ENCODE peak calls at places on chromosomes 16 and 17, in five cellular contexts. J is AG04450, G is Peyer's patch, Y is fibroblast of pulmonary artery, D is uterus. V is an unnamed sample.

GRCh38 chr17:48483471-48484131 is 47.2 kb downstream of the HOXB1 start:
- DNase-seq in Y (peak; percentile 94), J (peak; percentile 97), G (no peak), D (no peak), V (no peak)

GRCh38 chr16:31477220-31478216 is 5.4 kb upstream of the SLC5A2 start:
- DNase-seq in J (no peak), Y (no peak), G (peak; percentile 89), D (no peak), V (no peak)

GRCh38 chr17:43543300-43543699 is 2.8 kb downstream of the ETV4 start:
- DNase-seq in D (no peak), J (no peak), Y (no peak), G (no peak), V (no peak)

GRCh38 chr16:56657555-56658430 is at the start of gene MT1F:
- DNase-seq in D (peak; percentile 36), J (no peak), G (peak; percentile 99), Y (peak; percentile 29), V (peak; percentile 80)

GRCh38 chr17:10278218-10278617 is 79.8 kb upstream of the GAS7 start:
- DNase-seq in J (no peak), Y (no peak), G (no peak), D (no peak), V (no peak)

GRCh38 chr17:70022175-70022574 is 52.9 kb upstream of the KCNJ16 start:
- DNase-seq in J (no peak), D (no peak), Y (no peak), G (no peak), V (no peak)

GRCh38 chr16:9148376-9149015 is 57.1 kb downstream of the HAPSTR1 start:
- DNase-seq in J (no peak), Y (no peak), D (no peak), G (no peak), V (no peak)

GRCh38 chr17:64614266-64615011 is 47.7 kb downstream of the SMURF2 start:
- DNase-seq in G (no peak), D (no peak), J (no peak), Y (no peak), V (no peak)

GRCh38 chr17:40070895-40071719 is 8.3 kb downstream of the THRA start:
- DNase-seq in G (peak; percentile 88), D (peak; percentile 76), J (no peak), Y (no peak), V (no peak)

GRCh38 chr16:82091225-82091624 is 56.2 kb downstream of the HSD17B2 start:
- DNase-seq in Y (peak; percentile 15), J (peak; percentile 37), G (no peak), D (no peak), V (no peak)

GRCh38 chr16:49049644-49050043 is 232.0 kb downstream of the CBLN1 start:
- DNase-seq in D (no peak), Y (no peak), G (no peak), J (no peak), V (no peak)

GRCh38 chr17:14303343-14304221 is 2.7 kb downstream of the HS3ST3B1 start:
- DNase-seq in Y (no peak), J (no peak), G (no peak), D (no peak), V (no peak)

GRCh38 chr17:63954402-63955063 is 18.2 kb downstream of the SCN4A start:
- DNase-seq in G (no peak), J (no peak), Y (no peak), D (no peak), V (no peak)

GRCh38 chr17:4858068-4858879 is 25.1 kb downstream of the MINK1 start:
- DNase-seq in J (no peak), D (no peak), Y (peak; percentile 57), G (no peak), V (no peak)

DNA sequence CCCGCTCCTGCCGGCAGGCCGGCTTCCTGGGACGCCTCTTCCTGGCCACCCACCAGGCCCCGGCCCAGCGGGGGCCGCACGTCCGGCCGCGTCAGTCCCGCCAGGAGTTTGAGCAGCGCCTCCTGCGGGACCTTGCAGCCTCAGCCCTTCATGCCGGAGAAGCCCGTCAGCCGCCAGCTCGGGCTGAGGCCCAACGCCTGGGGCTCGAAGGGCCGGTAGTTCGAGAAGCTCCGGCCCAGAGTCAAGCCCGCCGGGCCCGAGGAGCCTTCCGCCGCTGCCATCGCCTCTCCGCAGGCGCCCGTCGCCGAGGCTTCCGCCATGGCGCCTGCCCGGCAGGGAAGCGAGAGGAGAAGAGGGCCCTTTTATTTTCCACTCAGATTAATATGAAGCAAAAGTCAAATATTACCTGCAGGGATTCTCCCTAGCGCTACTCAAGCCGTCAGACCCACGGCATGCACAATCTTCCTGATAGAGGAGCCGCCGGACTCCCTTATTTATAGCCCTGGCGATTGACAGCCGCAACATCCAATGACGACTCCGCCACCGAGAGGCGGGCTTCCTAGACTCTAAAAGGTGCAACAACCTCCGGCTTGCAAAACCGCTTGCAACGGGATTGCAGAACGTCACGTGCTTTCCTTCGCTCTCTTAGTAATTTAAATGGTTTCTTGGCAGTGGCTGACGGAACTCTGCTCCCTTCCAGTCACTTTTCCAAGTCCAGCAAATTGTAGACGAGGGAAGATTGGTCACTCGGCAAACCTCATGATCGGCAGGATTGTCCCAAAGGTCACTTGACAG is at the start of gene SEPHS2:
- DNase-seq in J (peak; percentile 92), G (peak; percentile 97), Y (peak; percentile 99), D (peak; percentile 98), V (peak; percentile 100)
- TF ChIP-seq CTCF in J (peak; percentile 54), G (peak; percentile 38), Y (peak; percentile 39), D (peak; percentile 50), V (no peak)

GRCh38 chr16:69535123-69536050 is 30.4 kb upstream of the NFAT5 start:
- DNase-seq in D (no peak), J (no peak), G (no peak), Y (peak; percentile 56), V (no peak)

GRCh38 chr16:69531988-69532387 is 33.8 kb upstream of the NFAT5 start:
- DNase-seq in J (no peak), Y (no peak), D (no peak), G (no peak), V (no peak)

GRCh38 chr16:69537706-69538080 is 28.1 kb upstream of the NFAT5 start:
- DNase-seq in Y (no peak), G (no peak), J (no peak), D (no peak), V (no peak)

GRCh38 chr16:69534720-69535119 is 31.0 kb upstream of the NFAT5 start:
- DNase-seq in D (no peak), Y (no peak), G (no peak), J (no peak), V (no peak)

DNA sequence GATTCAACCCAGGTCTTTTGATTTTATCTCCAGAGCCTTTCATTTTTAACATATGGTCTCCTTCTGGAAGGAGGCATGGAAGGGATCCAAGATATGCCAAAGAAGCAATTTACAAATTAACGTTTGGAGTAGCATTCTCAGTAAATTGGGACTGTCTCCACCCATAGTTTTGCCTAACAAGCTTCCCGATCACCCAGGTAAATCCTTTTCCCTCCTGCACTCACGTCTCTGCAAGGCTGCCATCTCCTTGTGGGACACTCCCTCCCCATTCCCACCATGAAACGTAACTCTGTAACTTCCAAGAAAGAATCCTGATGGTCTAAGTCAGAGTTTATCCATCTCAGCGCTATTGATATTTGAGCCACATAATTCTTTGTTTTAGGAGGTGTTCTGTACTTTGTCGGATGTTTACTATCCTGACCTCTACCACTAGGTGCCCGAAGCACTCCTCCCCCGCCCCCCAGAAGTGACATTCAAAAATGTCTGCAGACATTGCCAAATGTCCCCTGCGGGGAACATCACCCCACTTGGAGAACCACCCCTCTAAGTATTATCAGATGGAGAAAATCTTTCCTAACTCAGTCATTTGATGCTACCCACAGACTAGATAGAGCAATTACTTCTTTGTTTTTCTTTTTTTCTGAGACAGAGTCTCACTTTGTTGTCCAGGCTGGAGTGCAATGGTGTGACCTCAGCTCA is 32.9 kb upstream of the NFAT5 start:
- DNase-seq in Y (no peak), G (no peak), J (no peak), D (no peak), V (no peak)
- TF ChIP-seq CTCF in Y (no peak), G (no peak), J (no peak), D (no peak), V (no peak)

DNA sequence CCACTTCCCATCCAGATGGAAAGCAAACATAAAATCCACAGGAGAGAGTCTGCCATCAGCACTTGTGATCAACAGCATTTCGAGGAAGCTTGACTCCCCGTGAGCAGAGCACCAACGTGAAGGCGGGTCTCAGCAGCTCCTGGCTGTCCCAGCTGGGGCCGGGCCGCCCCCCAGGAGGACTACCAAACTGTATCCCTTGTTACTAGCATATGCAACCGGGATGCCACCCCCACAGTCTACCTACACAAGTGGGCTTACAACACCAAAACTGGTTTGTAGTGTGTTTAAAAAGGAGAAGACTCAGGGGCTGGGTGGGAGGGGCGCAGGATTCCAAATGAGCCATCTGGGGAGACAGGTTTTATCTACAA is 121.0 kb downstream of the SLC39A11 start:
- DNase-seq in Y (no peak), D (no peak), G (no peak), J (no peak), V (no peak)
- TF ChIP-seq CTCF in Y (no peak), D (no peak), G (no peak), J (no peak), V (no peak)

GRCh38 chr17:18323007-18323406 is 7.9 kb downstream of the SMCR8 start:
- DNase-seq in G (no peak), J (no peak), D (no peak), Y (no peak), V (no peak)
- TF ChIP-seq CTCF in G (no peak), J (peak; percentile 14), D (no peak), Y (no peak), V (no peak)

DNA sequence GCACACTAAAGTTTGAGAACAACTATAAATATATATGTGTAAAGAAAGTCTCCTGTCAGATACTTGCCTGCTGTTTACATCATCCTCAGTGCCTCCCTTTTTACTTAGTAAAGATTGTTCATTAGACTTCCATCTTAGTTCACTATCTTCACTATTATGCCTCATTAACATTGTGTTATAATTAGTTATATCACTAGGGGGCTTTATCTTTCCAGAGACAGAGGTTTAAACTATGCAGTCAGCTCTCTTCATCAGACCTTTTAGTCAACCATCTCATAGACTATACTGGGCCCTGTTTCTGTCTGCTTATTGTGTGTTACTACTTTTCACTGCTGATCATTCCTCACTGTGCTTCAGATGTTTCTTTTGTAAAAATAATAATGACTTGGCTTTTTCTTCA is 630.8 kb upstream of the KIF2B start:
- DNase-seq in Y (no peak), G (no peak), D (no peak), J (no peak), V (no peak)
- TF ChIP-seq CTCF in Y (no peak), G (no peak), D (no peak), J (no peak), V (no peak)